ENCODE peak calls at places on chromosomes 5 and 9, in ten cellular contexts. W is right atrium auricular region; O is anterior cingulate cortex; K is ovary; M is NCI-H146; F is amniotic stem cell; S is COR-L47; J is AG08395; D is stimulated activated CD4-positive, alpha-beta T cell treated with anti-CD3 and anti-CD28 coated beads, TNF-alpha, amount 100 ng/mL, for 24 hours; L is Kasumi-1. V is an unnamed sample.

GRCh38 chr5:111582962-111583669 is 70.8 kb upstream of the STARD4 start:
- DNase-seq in W (no peak), O (no peak), K (no peak), M (no peak), F (peak), S (no peak), J (peak), D (no peak), L (no peak), V (peak)

GRCh38 chr5:129363991-129364390 is 96.1 kb upstream of the ADAMTS19 start:
- DNase-seq in W (no peak), O (no peak), K (no peak), M (no peak), F (no peak), S (no peak), J (no peak), D (no peak), L (no peak), V (no peak)

GRCh38 chr5:30392897-30393296 is 800.6 kb upstream of the CDH6 start:
- DNase-seq in W (no peak), O (no peak), K (no peak), M (no peak), F (no peak), S (peak), J (no peak), D (no peak), L (no peak), V (no peak)

GRCh38 chr9:37812773-37813379 is 12.3 kb downstream of the DCAF10 start:
- DNase-seq in W (no peak), O (no peak), K (no peak), M (no peak), F (no peak), S (no peak), J (no peak), D (no peak), L (no peak), V (no peak)

GRCh38 chr5:61617039-61617438 is 285.0 kb downstream of the ZSWIM6 start:
- DNase-seq in W (no peak), O (no peak), K (no peak), M (no peak), F (no peak), S (no peak), J (no peak), D (no peak), L (no peak), V (no peak)

GRCh38 chr5:149018909-149019443 is 43.9 kb downstream of the SH3TC2 start:
- DNase-seq in W (no peak), O (no peak), K (no peak), M (no peak), F (no peak), S (no peak), J (peak), D (no peak), L (peak), V (no peak)

GRCh38 chr9:12968093-12968492 is 193.3 kb downstream of the LURAP1L start:
- DNase-seq in W (no peak), O (no peak), K (no peak), M (no peak), F (no peak), S (no peak), J (no peak), D (no peak), L (no peak), V (no peak)

GRCh38 chr5:173673295-173674170 is 57.1 kb upstream of the BOD1 start:
- DNase-seq in W (no peak), O (no peak), K (no peak), M (peak), F (no peak), S (no peak), J (no peak), D (no peak), L (no peak), V (no peak)

GRCh38 chr5:2020730-2021129 is 138.0 kb upstream of the IRX4 start:
- DNase-seq in W (no peak), O (no peak), K (no peak), M (no peak), F (no peak), S (no peak), J (no peak), D (no peak), L (no peak), V (no peak)

V was measured in AG20443.